ENCODE peak calls at places on chromosomes 5 and 9, in four cellular contexts. One of them, this sample, is unnamed.
A peak's percentile ranks its signal among the peaks of the same experiment; 100 is the strongest.

GRCh38 chr5:56638768-56639238 is 176.5 kb upstream of the MAP3K1 start:
- DNase-seq in heart right ventricle: no peak
- DNase-seq in H9: no peak
- DNase-seq in SJSA1: no peak
- DNase-seq in this sample: no peak

GRCh38 chr9:130905125-130905901 is 8.7 kb upstream of the QRFP start:
- DNase-seq in H9: no peak
- DNase-seq in SJSA1: no peak
- DNase-seq in heart right ventricle: no peak
- DNase-seq in this sample: no peak

GRCh38 chr5:126054593-126055347 is 368.4 kb upstream of the GRAMD2B start:
- DNase-seq in SJSA1: no peak
- DNase-seq in heart right ventricle: no peak
- DNase-seq in H9: no peak
- DNase-seq in this sample: no peak

GRCh38 chr5:144742376-144742775 is 571.7 kb downstream of the KCTD16 start:
- DNase-seq in H9: no peak
- DNase-seq in heart right ventricle: no peak
- DNase-seq in SJSA1: no peak
- DNase-seq in this sample: no peak

GRCh38 chr5:111198281-111198948 is 25.8 kb upstream of the CAMK4 start:
- DNase-seq in heart right ventricle: no peak
- DNase-seq in SJSA1: no peak
- DNase-seq in H9: no peak
- DNase-seq in this sample: no peak

GRCh38 chr5:10595678-10596309 is 31.9 kb downstream of the ANKRD33B start:
- DNase-seq in SJSA1: peak; percentile 84
- DNase-seq in H9: no peak
- DNase-seq in heart right ventricle: peak; percentile 71
- DNase-seq in this sample: peak; percentile 86

GRCh38 chr9:98255064-98255577 is 328 bp downstream of the TBC1D2 start:
- DNase-seq in SJSA1: no peak
- DNase-seq in heart right ventricle: no peak
- DNase-seq in H9: no peak
- DNase-seq in this sample: no peak

GRCh38 chr5:112006721-112007120 is 249.7 kb upstream of the NREP start:
- DNase-seq in SJSA1: no peak
- DNase-seq in H9: no peak
- DNase-seq in heart right ventricle: no peak
- DNase-seq in this sample: no peak

GRCh38 chr9:112665347-112665746 is 52.6 kb downstream of the INIP start:
- DNase-seq in SJSA1: no peak
- DNase-seq in H9: no peak
- DNase-seq in heart right ventricle: no peak
- DNase-seq in this sample: no peak

GRCh38 chr9:38284768-38285080 is 107.8 kb upstream of the ALDH1B1 start:
- DNase-seq in SJSA1: no peak
- DNase-seq in heart right ventricle: no peak
- DNase-seq in H9: peak; percentile 42
- DNase-seq in this sample: no peak

DNA sequence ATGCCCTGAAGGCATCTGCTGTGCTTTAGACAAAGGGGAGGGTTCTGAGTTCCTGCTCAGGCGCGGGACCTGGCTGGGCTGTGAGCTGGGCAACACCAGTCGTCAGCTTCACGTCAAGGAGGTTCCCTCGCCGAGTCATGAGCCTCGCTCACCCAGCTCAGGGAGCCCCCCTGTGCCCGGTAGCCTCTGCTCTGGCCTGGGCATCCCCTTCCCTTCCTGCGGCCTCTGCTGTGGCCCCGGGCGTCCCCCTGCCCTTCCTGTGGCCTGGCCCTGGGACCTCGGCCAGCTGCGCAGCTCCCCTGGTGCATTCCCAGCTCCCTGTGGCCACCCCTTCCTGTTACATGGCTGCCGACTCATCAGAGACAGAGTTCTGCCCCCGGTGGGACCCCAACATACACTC is 29.8 kb downstream of the TERT start:
- DNase-seq in SJSA1: no peak
- DNase-seq in H9: no peak
- DNase-seq in heart right ventricle: no peak
- DNase-seq in this sample: no peak
- H3K9me3 ChIP-seq in SJSA1: no peaks in the 10 kb centered on the region
- H3K9me3 ChIP-seq in H9: peaks cover 18% of the 10 kb centered on the region
- H3K9me3 ChIP-seq in heart right ventricle: peaks cover 22% of the 10 kb centered on the region
- H3K9me3 ChIP-seq in this sample: no peaks in the 10 kb centered on the region

GRCh38 chr5:151357792-151358191 is 10.4 kb upstream of the SLC36A2 start:
- DNase-seq in H9: no peak
- DNase-seq in SJSA1: no peak
- DNase-seq in heart right ventricle: no peak
- DNase-seq in this sample: no peak

GRCh38 chr5:151363673-151364072 is 16.3 kb upstream of the SLC36A2 start:
- DNase-seq in heart right ventricle: no peak
- DNase-seq in H9: no peak
- DNase-seq in SJSA1: no peak
- DNase-seq in this sample: no peak

GRCh38 chr5:151362970-151363369 is 15.6 kb upstream of the SLC36A2 start:
- DNase-seq in H9: no peak
- DNase-seq in heart right ventricle: no peak
- DNase-seq in SJSA1: no peak
- DNase-seq in this sample: no peak

GRCh38 chr5:151357097-151357496 is 9.7 kb upstream of the SLC36A2 start:
- DNase-seq in H9: peak; percentile 46
- DNase-seq in heart right ventricle: no peak
- DNase-seq in SJSA1: no peak
- DNase-seq in this sample: no peak

DNA sequence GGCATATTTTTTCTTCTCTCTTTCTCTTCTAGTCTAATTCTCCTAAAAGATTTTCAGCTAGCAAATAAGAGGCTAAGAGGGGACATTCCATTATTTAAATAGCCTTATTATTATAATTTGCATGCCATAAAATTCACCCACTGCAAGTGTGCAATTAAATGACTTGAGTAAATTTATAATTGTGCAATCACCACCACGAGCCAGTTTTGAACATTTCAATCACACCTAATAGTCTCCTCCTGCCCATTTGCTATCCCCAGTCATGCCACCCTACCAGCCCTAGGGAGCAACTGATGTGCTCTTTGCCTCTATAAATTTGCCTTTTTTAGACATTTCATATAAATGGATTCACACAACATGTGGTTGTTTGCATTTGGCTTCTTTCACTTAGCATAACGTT is 12.0 kb upstream of the SLC36A2 start:
- DNase-seq in SJSA1: no peak
- DNase-seq in heart right ventricle: no peak
- DNase-seq in H9: no peak
- DNase-seq in this sample: no peak
- H3K9me3 ChIP-seq in SJSA1: peaks cover under 1% of the 10 kb centered on the region
- H3K9me3 ChIP-seq in heart right ventricle: peaks cover 24% of the 10 kb centered on the region
- H3K9me3 ChIP-seq in H9: no peaks in the 10 kb centered on the region
- H3K9me3 ChIP-seq in this sample: no peaks in the 10 kb centered on the region

GRCh38 chr9:134534661-134535080 is 106.9 kb upstream of the COL5A1 start:
- DNase-seq in SJSA1: no peak
- DNase-seq in heart right ventricle: no peak
- DNase-seq in H9: no peak
- DNase-seq in this sample: no peak

GRCh38 chr9:134536931-134537330 is 104.7 kb upstream of the COL5A1 start:
- DNase-seq in SJSA1: no peak
- DNase-seq in heart right ventricle: no peak
- DNase-seq in H9: no peak
- DNase-seq in this sample: no peak

GRCh38 chr9:134533850-134534585 is 107.6 kb upstream of the COL5A1 start:
- DNase-seq in SJSA1: peak; percentile 80
- DNase-seq in H9: no peak
- DNase-seq in heart right ventricle: no peak
- DNase-seq in this sample: no peak

GRCh38 chr9:134536101-134536900 is 105.3 kb upstream of the COL5A1 start:
- DNase-seq in H9: no peak
- DNase-seq in SJSA1: peak; percentile 83
- DNase-seq in heart right ventricle: no peak
- DNase-seq in this sample: no peak

DNA sequence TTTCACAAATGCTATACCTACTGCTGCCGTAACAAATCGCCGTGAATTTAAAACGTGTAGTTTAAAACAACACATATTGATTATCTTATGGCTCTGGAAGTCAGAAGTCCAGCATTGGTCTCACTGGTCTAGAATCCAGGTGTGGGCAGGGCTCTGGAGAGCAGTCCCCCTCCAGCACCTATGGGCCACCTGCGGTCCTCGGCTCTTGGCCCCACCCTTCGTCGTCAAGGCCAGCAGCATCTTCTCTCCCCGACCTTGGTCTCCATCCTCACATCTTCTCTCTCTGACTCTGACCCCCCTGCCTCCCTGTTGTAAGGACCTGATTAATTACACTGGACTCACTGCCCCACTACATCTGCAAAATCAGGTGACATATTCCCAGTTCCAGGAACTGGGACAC is 106.4 kb upstream of the COL5A1 start:
- DNase-seq in SJSA1: no peak
- DNase-seq in heart right ventricle: no peak
- DNase-seq in H9: no peak
- DNase-seq in this sample: no peak
- H3K9me3 ChIP-seq in SJSA1: peaks cover 5% of the 10 kb centered on the region
- H3K9me3 ChIP-seq in heart right ventricle: peaks cover 6% of the 10 kb centered on the region
- H3K9me3 ChIP-seq in H9: no peaks in the 10 kb centered on the region
- H3K9me3 ChIP-seq in this sample: no peaks in the 10 kb centered on the region

DNA sequence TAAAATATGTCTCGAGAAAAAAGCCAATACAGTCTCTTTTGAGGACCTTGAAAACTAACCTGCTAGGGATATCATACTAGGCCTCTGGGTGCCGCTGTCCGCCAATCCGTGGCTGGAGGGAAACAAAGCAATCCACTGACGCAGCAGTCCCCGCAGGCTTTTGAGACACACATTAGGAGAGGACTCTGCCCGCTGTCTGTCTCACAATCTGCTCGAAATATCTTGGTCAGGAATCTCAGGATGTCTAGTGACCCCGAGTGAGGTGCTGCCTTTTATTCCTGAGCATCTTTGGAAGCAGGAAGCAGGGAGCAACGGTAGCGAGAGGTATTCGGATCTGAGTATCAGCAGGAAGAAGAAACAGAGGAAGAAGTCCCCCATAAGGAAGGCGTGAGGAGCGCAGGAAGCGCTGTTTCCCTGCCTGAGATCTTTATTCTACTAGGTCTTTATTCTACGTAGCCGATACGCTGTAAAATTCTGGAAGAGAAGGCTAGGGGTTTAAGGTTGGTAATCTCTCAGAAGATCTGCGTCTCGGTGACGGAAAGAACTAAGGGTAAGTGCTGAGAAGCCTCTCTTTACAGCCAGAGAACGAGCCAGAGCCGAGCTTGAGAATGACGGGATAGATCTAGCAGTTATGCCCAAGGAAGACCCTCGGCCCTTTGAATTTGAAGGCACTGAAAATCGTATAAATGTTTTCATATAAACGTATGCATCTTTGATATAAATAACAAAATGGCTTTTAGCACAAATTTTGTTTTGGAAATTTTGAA is 4.0 kb upstream of the PCDHGA1 start:
- DNase-seq in heart right ventricle: peak; percentile 75
- DNase-seq in H9: peak; percentile 82
- DNase-seq in SJSA1: peak; percentile 75
- DNase-seq in this sample: no peak
- H3K9me3 ChIP-seq in heart right ventricle: peaks cover 78% of the 10 kb centered on the region
- H3K9me3 ChIP-seq in H9: peaks cover 8% of the 10 kb centered on the region
- H3K9me3 ChIP-seq in SJSA1: peaks cover 2% of the 10 kb centered on the region
- H3K9me3 ChIP-seq in this sample: peaks cover 10% of the 10 kb centered on the region

This sample was measured in Panc1.